ENCODE peak calls at places on chromosomes 1 and 21, in five cellular contexts. One of them, this sample, is unnamed.

GRCh38 chr1:21901473-21901847 is 35.6 kb downstream of the HSPG2 start:
- DNase-seq in brain microvascular endothelial cell: no peak
- DNase-seq in PC-3: no peak
- DNase-seq in BJ: no peak
- DNase-seq in OCI-LY7: no peak
- DNase-seq in this sample: no peak

GRCh38 chr1:166082601-166083000 is 84.2 kb downstream of the FAM78B start:
- DNase-seq in PC-3: no peak
- DNase-seq in BJ: no peak
- DNase-seq in brain microvascular endothelial cell: no peak
- DNase-seq in OCI-LY7: no peak
- DNase-seq in this sample: no peak

GRCh38 chr1:10161541-10162290 is 48.7 kb upstream of the KIF1B start:
- DNase-seq in brain microvascular endothelial cell: no peak
- DNase-seq in BJ: no peak
- DNase-seq in PC-3: no peak
- DNase-seq in OCI-LY7: no peak
- DNase-seq in this sample: no peak

GRCh38 chr1:51433269-51433971 is 85.6 kb downstream of the EPS15 start:
- DNase-seq in BJ: no peak
- DNase-seq in OCI-LY7: peak; percentile 33
- DNase-seq in PC-3: peak; percentile 51
- DNase-seq in brain microvascular endothelial cell: no peak
- DNase-seq in this sample: peak; percentile 15

GRCh38 chr21:42463861-42464515 is 32.0 kb downstream of the RSPH1 start:
- DNase-seq in PC-3: peak; percentile 68
- DNase-seq in OCI-LY7: peak; percentile 92
- DNase-seq in brain microvascular endothelial cell: peak; percentile 64
- DNase-seq in BJ: no peak
- DNase-seq in this sample: peak; percentile 84

GRCh38 chr1:239725933-239726332 is 339.6 kb downstream of the CHRM3 start:
- DNase-seq in BJ: no peak
- DNase-seq in OCI-LY7: no peak
- DNase-seq in PC-3: no peak
- DNase-seq in brain microvascular endothelial cell: no peak
- DNase-seq in this sample: no peak

GRCh38 chr1:216186816-216187215 is 236.4 kb downstream of the USH2A start:
- DNase-seq in brain microvascular endothelial cell: peak; percentile 6
- DNase-seq in BJ: no peak
- DNase-seq in PC-3: peak; percentile 40
- DNase-seq in OCI-LY7: no peak
- DNase-seq in this sample: no peak

GRCh38 chr1:40806724-40807675 is 23.4 kb downstream of the KCNQ4 start:
- DNase-seq in OCI-LY7: no peak
- DNase-seq in brain microvascular endothelial cell: no peak
- DNase-seq in BJ: no peak
- DNase-seq in PC-3: no peak
- DNase-seq in this sample: no peak

GRCh38 chr1:20417581-20417980 is 68.4 kb downstream of the CAMK2N1 start:
- DNase-seq in OCI-LY7: no peak
- DNase-seq in brain microvascular endothelial cell: no peak
- DNase-seq in PC-3: no peak
- DNase-seq in BJ: no peak
- DNase-seq in this sample: no peak

GRCh38 chr1:48530727-48531351 is 58.8 kb upstream of the SPATA6 start:
- DNase-seq in brain microvascular endothelial cell: peak; percentile 10
- DNase-seq in BJ: no peak
- DNase-seq in OCI-LY7: peak; percentile 64
- DNase-seq in PC-3: peak; percentile 81
- DNase-seq in this sample: peak; percentile 70

GRCh38 chr1:213041443-213041842 is 9.6 kb upstream of the RPS6KC1 start:
- DNase-seq in BJ: no peak
- DNase-seq in OCI-LY7: no peak
- DNase-seq in PC-3: peak; percentile 40
- DNase-seq in brain microvascular endothelial cell: peak; percentile 60
- DNase-seq in this sample: no peak

GRCh38 chr1:200708161-200708560 is 30.5 kb upstream of the CAMSAP2 start:
- DNase-seq in BJ: no peak
- DNase-seq in PC-3: no peak
- DNase-seq in OCI-LY7: no peak
- DNase-seq in brain microvascular endothelial cell: no peak
- DNase-seq in this sample: no peak

GRCh38 chr1:16913866-16914662 is 7.7 kb upstream of the CROCC start:
- DNase-seq in OCI-LY7: peak; percentile 93
- DNase-seq in PC-3: peak; percentile 92
- DNase-seq in BJ: peak; percentile 73
- DNase-seq in brain microvascular endothelial cell: peak; percentile 87
- DNase-seq in this sample: peak; percentile 90

GRCh38 chr1:92736395-92736794 is 48.5 kb downstream of the EVI5 start:
- DNase-seq in brain microvascular endothelial cell: no peak
- DNase-seq in BJ: no peak
- DNase-seq in OCI-LY7: peak; percentile 49
- DNase-seq in PC-3: peak; percentile 37
- DNase-seq in this sample: peak; percentile 44

GRCh38 chr1:119546641-119547040 is 39.6 kb downstream of the HSD3B1 start:
- DNase-seq in OCI-LY7: no peak
- DNase-seq in BJ: no peak
- DNase-seq in brain microvascular endothelial cell: no peak
- DNase-seq in PC-3: no peak
- DNase-seq in this sample: no peak

GRCh38 chr1:119542492-119542946 is 35.5 kb downstream of the HSD3B1 start:
- DNase-seq in BJ: no peak
- DNase-seq in OCI-LY7: no peak
- DNase-seq in brain microvascular endothelial cell: no peak
- DNase-seq in PC-3: peak; percentile 84
- DNase-seq in this sample: no peak

GRCh38 chr1:119541389-119541788 is 34.4 kb downstream of the HSD3B1 start:
- DNase-seq in brain microvascular endothelial cell: no peak
- DNase-seq in BJ: no peak
- DNase-seq in OCI-LY7: no peak
- DNase-seq in PC-3: peak; percentile 77
- DNase-seq in this sample: no peak

GRCh38 chr1:119547306-119547705 is 40.3 kb downstream of the HSD3B1 start:
- DNase-seq in OCI-LY7: no peak
- DNase-seq in BJ: no peak
- DNase-seq in PC-3: no peak
- DNase-seq in brain microvascular endothelial cell: no peak
- DNase-seq in this sample: no peak

DNA sequence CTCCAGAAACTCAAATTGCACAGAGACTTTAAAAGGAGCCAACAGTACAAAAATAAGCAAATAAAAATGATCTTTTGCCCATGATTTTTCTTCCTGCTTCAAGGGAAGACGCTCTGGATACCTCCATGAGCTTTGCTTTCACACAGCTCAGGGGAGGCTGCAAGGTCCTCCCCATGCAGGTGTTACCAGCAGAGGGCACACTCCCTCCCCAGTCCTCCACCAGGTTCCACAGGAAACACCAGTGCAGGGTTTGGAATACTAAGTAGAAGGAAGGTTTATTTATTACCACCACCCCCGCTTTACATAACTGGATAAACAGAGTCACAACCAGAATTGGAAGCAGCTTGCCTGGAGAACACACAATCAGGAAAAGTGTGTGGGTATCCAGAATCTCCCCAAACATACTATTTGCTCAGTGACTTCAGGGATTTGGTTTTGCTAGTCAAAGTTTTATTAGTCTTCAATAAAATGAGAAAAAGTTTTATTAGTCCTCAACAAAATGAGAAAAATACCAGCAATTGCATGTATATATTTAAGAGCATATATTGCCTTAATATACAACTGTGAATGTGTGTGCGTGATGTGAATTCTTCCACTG is 37.3 kb downstream of the HSD3B1 start:
- DNase-seq in PC-3: peak; percentile 25
- DNase-seq in OCI-LY7: peak; percentile 6
- DNase-seq in brain microvascular endothelial cell: no peak
- DNase-seq in BJ: no peak
- DNase-seq in this sample: peak; percentile 32
- TF ChIP-seq CTCF in PC-3: peak; percentile 66
- TF ChIP-seq CTCF in OCI-LY7: peak; percentile 70
- TF ChIP-seq CTCF in brain microvascular endothelial cell: peak; percentile 67
- TF ChIP-seq CTCF in BJ: peak; percentile 32
- TF ChIP-seq CTCF in this sample: peak; percentile 59

DNA sequence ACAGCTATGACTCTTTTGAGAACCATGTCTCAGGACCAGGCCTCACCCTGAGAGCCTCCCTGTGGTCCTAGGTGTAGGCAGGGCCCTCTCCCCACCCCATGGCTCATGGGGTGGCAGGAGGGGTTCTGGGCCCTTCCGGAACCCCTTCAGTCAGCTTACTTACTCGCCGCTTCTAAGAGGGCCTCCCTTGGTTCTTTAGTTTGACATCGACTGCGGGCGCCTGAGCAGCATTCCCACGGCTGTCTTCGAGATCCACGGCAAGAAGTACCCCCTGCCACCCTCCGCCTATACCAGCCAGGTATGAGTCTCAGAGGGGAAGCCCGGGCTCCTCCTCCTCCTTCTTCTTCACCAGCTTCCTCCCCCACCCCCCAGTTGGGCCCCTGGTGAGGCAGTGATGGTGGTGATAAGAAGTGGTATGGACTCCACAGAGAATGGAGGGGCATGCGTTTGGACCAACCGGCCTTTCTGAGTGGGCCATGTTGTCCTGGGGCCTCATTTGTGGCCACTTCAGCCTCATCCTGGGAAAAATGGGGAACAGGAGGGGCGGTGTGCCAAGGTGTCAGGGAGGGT is 28.9 kb downstream of the KCNA10 start:
- DNase-seq in OCI-LY7: peak; percentile 37
- DNase-seq in brain microvascular endothelial cell: no peak
- DNase-seq in BJ: no peak
- DNase-seq in PC-3: no peak
- DNase-seq in this sample: no peak
- H3K4me3 ChIP-seq in OCI-LY7: peak overlapping the region; percentile 47
- H3K4me3 ChIP-seq in brain microvascular endothelial cell: no peak overlapping the region
- H3K4me3 ChIP-seq in BJ: no peak overlapping the region
- H3K4me3 ChIP-seq in PC-3: no peak overlapping the region
- H3K4me3 ChIP-seq in this sample: no peak overlapping the region

DNA sequence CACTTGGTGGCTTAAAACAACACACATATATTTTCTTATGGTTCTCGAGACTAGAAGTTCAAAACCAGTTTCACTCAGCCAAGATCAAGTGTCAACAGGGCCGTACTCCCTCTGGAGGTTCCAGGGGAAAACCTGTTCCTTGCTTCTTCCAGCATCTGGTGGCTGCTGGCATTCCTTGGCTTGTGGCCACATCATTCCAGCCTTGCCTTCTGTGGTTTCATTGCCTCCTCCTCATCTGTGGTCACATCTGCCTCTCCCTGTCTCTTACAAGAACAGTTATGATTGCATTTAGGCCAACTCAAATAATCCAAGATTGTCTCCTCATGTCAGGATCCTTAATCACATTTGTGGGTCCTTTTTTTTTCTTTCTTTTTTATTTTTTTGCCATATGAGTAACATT is 240.7 kb upstream of the HOOK1 start:
- DNase-seq in PC-3: peak; percentile 40
- DNase-seq in OCI-LY7: no peak
- DNase-seq in BJ: peak; percentile 51
- DNase-seq in brain microvascular endothelial cell: peak; percentile 77
- DNase-seq in this sample: no peak
- TF ChIP-seq CTCF in PC-3: no peak
- TF ChIP-seq CTCF in OCI-LY7: no peak
- TF ChIP-seq CTCF in BJ: no peak
- TF ChIP-seq CTCF in brain microvascular endothelial cell: peak; percentile 43
- TF ChIP-seq CTCF in this sample: no peak

GRCh38 chr1:112688781-112689193 is 14.3 kb downstream of the MOV10 start:
- DNase-seq in BJ: no peak
- DNase-seq in brain microvascular endothelial cell: no peak
- DNase-seq in PC-3: no peak
- DNase-seq in OCI-LY7: no peak
- DNase-seq in this sample: no peak
- H3K4me3 ChIP-seq in BJ: no peak overlapping the region
- H3K4me3 ChIP-seq in brain microvascular endothelial cell: no peak overlapping the region
- H3K4me3 ChIP-seq in PC-3: no peak overlapping the region
- H3K4me3 ChIP-seq in OCI-LY7: no peak overlapping the region
- H3K4me3 ChIP-seq in this sample: no peak overlapping the region